ENCODE peak calls at places on chromosomes 4 and X, in six cellular contexts. One of them, this sample, is unnamed.

GRCh38 chr4:176270669-176271068 is 1.6 kb upstream of the ASB5 start:
- DNase-seq in epithelial cell of prostate: peak; percentile 97
- DNase-seq in iPS DF 6.9: no peak
- DNase-seq in CD4-positive, CD25-positive, alpha-beta regulatory T cell: no peak
- DNase-seq in neural progenitor cell: no peak
- DNase-seq in psoas muscle: peak; percentile 68
- DNase-seq in this sample: no peak

GRCh38 chr4:46329118-46329976 is 60.6 kb downstream of the GABRA2 start:
- DNase-seq in epithelial cell of prostate: peak; percentile 6
- DNase-seq in iPS DF 6.9: peak; percentile 16
- DNase-seq in CD4-positive, CD25-positive, alpha-beta regulatory T cell: no peak
- DNase-seq in neural progenitor cell: peak; percentile 78
- DNase-seq in psoas muscle: no peak
- DNase-seq in this sample: peak; percentile 5

GRCh38 chr4:165410214-165410613 is 31.4 kb downstream of the CPE start:
- DNase-seq in epithelial cell of prostate: no peak
- DNase-seq in iPS DF 6.9: no peak
- DNase-seq in CD4-positive, CD25-positive, alpha-beta regulatory T cell: no peak
- DNase-seq in neural progenitor cell: no peak
- DNase-seq in psoas muscle: no peak
- DNase-seq in this sample: no peak

GRCh38 chr4:157992038-157992706 is 180.7 kb downstream of the GASK1B start:
- DNase-seq in epithelial cell of prostate: no peak
- DNase-seq in iPS DF 6.9: peak; percentile 31
- DNase-seq in CD4-positive, CD25-positive, alpha-beta regulatory T cell: no peak
- DNase-seq in neural progenitor cell: peak; percentile 72
- DNase-seq in psoas muscle: no peak
- DNase-seq in this sample: no peak

GRCh38 chr4:8641931-8642650 is 49.5 kb downstream of the CPZ start:
- DNase-seq in epithelial cell of prostate: no peak
- DNase-seq in iPS DF 6.9: no peak
- DNase-seq in CD4-positive, CD25-positive, alpha-beta regulatory T cell: no peak
- DNase-seq in neural progenitor cell: no peak
- DNase-seq in psoas muscle: no peak
- DNase-seq in this sample: no peak

GRCh38 chr4:76429636-76430035 is 5.4 kb upstream of the SHROOM3 start:
- DNase-seq in epithelial cell of prostate: no peak
- DNase-seq in iPS DF 6.9: no peak
- DNase-seq in CD4-positive, CD25-positive, alpha-beta regulatory T cell: no peak
- DNase-seq in neural progenitor cell: no peak
- DNase-seq in psoas muscle: no peak
- DNase-seq in this sample: no peak

GRCh38 chrX:39677585-39677984 is 420.2 kb downstream of the BCOR start:
- DNase-seq in epithelial cell of prostate: no peak
- DNase-seq in iPS DF 6.9: no peak
- DNase-seq in CD4-positive, CD25-positive, alpha-beta regulatory T cell: no peak
- DNase-seq in neural progenitor cell: no peak
- DNase-seq in psoas muscle: no peak
- DNase-seq in this sample: no peak

GRCh38 chrX:42946544-42947223 is 168.7 kb upstream of the PPP1R2C start:
- DNase-seq in epithelial cell of prostate: no peak
- DNase-seq in iPS DF 6.9: no peak
- DNase-seq in CD4-positive, CD25-positive, alpha-beta regulatory T cell: no peak
- DNase-seq in neural progenitor cell: no peak
- DNase-seq in psoas muscle: no peak
- DNase-seq in this sample: no peak

GRCh38 chrX:130079824-130080406 is 30.4 kb downstream of the ELF4 start:
- DNase-seq in epithelial cell of prostate: no peak
- DNase-seq in iPS DF 6.9: no peak
- DNase-seq in CD4-positive, CD25-positive, alpha-beta regulatory T cell: peak; percentile 43
- DNase-seq in neural progenitor cell: peak; percentile 76
- DNase-seq in psoas muscle: peak; percentile 55
- DNase-seq in this sample: peak; percentile 46

GRCh38 chr4:92182006-92182735 is 121.6 kb upstream of the GRID2 start:
- DNase-seq in epithelial cell of prostate: no peak
- DNase-seq in iPS DF 6.9: no peak
- DNase-seq in CD4-positive, CD25-positive, alpha-beta regulatory T cell: no peak
- DNase-seq in neural progenitor cell: no peak
- DNase-seq in psoas muscle: no peak
- DNase-seq in this sample: no peak

GRCh38 chrX:69032601-69033000 is 132.7 kb downstream of the PJA1 start:
- DNase-seq in epithelial cell of prostate: peak; percentile 54
- DNase-seq in iPS DF 6.9: no peak
- DNase-seq in CD4-positive, CD25-positive, alpha-beta regulatory T cell: no peak
- DNase-seq in neural progenitor cell: no peak
- DNase-seq in psoas muscle: no peak
- DNase-seq in this sample: no peak

GRCh38 chrX:115968436-115969252 is 201.9 kb upstream of the AGTR2 start:
- DNase-seq in epithelial cell of prostate: no peak
- DNase-seq in iPS DF 6.9: peak; percentile 71
- DNase-seq in CD4-positive, CD25-positive, alpha-beta regulatory T cell: no peak
- DNase-seq in neural progenitor cell: peak; percentile 87
- DNase-seq in psoas muscle: peak; percentile 40
- DNase-seq in this sample: no peak

GRCh38 chr4:158769175-158769831 is 477 bp downstream of the FNIP2 start:
- DNase-seq in epithelial cell of prostate: no peak
- DNase-seq in iPS DF 6.9: no peak
- DNase-seq in CD4-positive, CD25-positive, alpha-beta regulatory T cell: peak; percentile 20
- DNase-seq in neural progenitor cell: no peak
- DNase-seq in psoas muscle: peak; percentile 53
- DNase-seq in this sample: peak; percentile 69

GRCh38 chr4:8546766-8547107 is 33.5 kb upstream of the GPR78 start:
- DNase-seq in epithelial cell of prostate: no peak
- DNase-seq in iPS DF 6.9: no peak
- DNase-seq in CD4-positive, CD25-positive, alpha-beta regulatory T cell: no peak
- DNase-seq in neural progenitor cell: no peak
- DNase-seq in psoas muscle: no peak
- DNase-seq in this sample: no peak

GRCh38 chr4:162229670-162230069 is 65.9 kb upstream of the FSTL5 start:
- DNase-seq in epithelial cell of prostate: no peak
- DNase-seq in iPS DF 6.9: no peak
- DNase-seq in CD4-positive, CD25-positive, alpha-beta regulatory T cell: no peak
- DNase-seq in neural progenitor cell: no peak
- DNase-seq in psoas muscle: no peak
- DNase-seq in this sample: no peak

GRCh38 chrX:2572740-2573139 is 72.0 kb upstream of the DHRSX start:
- DNase-seq in epithelial cell of prostate: no peak
- DNase-seq in iPS DF 6.9: no peak
- DNase-seq in CD4-positive, CD25-positive, alpha-beta regulatory T cell: no peak
- DNase-seq in neural progenitor cell: peak; percentile 22
- DNase-seq in psoas muscle: no peak
- DNase-seq in this sample: no peak

GRCh38 chr4:188214861-188215260 is 75.6 kb downstream of the TRIML1 start:
- DNase-seq in epithelial cell of prostate: no peak
- DNase-seq in iPS DF 6.9: no peak
- DNase-seq in CD4-positive, CD25-positive, alpha-beta regulatory T cell: no peak
- DNase-seq in neural progenitor cell: no peak
- DNase-seq in psoas muscle: no peak
- DNase-seq in this sample: no peak

GRCh38 chrX:38868941-38869378 is 67.7 kb downstream of the MID1IP1 start:
- DNase-seq in epithelial cell of prostate: peak; percentile 26
- DNase-seq in iPS DF 6.9: no peak
- DNase-seq in CD4-positive, CD25-positive, alpha-beta regulatory T cell: no peak
- DNase-seq in neural progenitor cell: no peak
- DNase-seq in psoas muscle: no peak
- DNase-seq in this sample: no peak

GRCh38 chrX:11381464-11381863 is 88.3 kb downstream of the AMELX start:
- DNase-seq in epithelial cell of prostate: no peak
- DNase-seq in iPS DF 6.9: peak; percentile 13
- DNase-seq in CD4-positive, CD25-positive, alpha-beta regulatory T cell: no peak
- DNase-seq in neural progenitor cell: peak; percentile 44
- DNase-seq in psoas muscle: no peak
- DNase-seq in this sample: peak; percentile 5

GRCh38 chr4:157389751-157390150 is 169.2 kb downstream of the GRIA2 start:
- DNase-seq in epithelial cell of prostate: no peak
- DNase-seq in iPS DF 6.9: no peak
- DNase-seq in CD4-positive, CD25-positive, alpha-beta regulatory T cell: no peak
- DNase-seq in neural progenitor cell: no peak
- DNase-seq in psoas muscle: no peak
- DNase-seq in this sample: no peak

GRCh38 chrX:50697691-50698090 is 116.3 kb downstream of the SHROOM4 start:
- DNase-seq in epithelial cell of prostate: peak; percentile 24
- DNase-seq in iPS DF 6.9: no peak
- DNase-seq in CD4-positive, CD25-positive, alpha-beta regulatory T cell: no peak
- DNase-seq in neural progenitor cell: no peak
- DNase-seq in psoas muscle: no peak
- DNase-seq in this sample: no peak

GRCh38 chrX:103052625-103053024 is 11.3 kb downstream of the BEX1 start:
- DNase-seq in epithelial cell of prostate: no peak
- DNase-seq in iPS DF 6.9: no peak
- DNase-seq in CD4-positive, CD25-positive, alpha-beta regulatory T cell: no peak
- DNase-seq in neural progenitor cell: no peak
- DNase-seq in psoas muscle: no peak
- DNase-seq in this sample: no peak
- H3K27ac ChIP-seq in epithelial cell of prostate: no peak overlapping the region
- H3K27ac ChIP-seq in iPS DF 6.9: no peak overlapping the region
- H3K27ac ChIP-seq in CD4-positive, CD25-positive, alpha-beta regulatory T cell: no peak overlapping the region
- H3K27ac ChIP-seq in neural progenitor cell: no peak overlapping the region
- H3K27ac ChIP-seq in psoas muscle: no peak overlapping the region
- H3K27ac ChIP-seq in this sample: no peak overlapping the region

DNA sequence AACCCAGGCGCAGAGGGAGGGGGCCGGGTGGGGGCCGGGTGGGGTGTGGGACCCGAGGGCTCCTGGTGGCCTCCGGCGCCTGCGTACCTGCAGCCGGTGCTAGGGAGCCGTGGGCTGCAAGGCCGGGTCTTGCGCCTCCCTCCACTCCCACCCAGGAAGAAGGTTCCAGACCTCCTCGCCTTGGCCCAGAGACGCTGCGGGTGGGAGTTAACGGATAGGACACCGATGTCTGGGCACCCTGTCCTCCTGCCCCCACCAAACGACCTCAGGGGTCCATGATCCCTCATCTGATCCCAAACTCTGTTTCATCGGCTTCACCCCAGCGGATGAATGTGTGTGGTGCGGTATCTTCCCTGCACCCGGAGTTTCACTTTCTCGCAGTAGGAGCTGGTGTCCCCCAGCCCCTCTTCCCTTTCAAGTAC is 927 bp downstream of the MSX1 start:
- DNase-seq in epithelial cell of prostate: no peak
- DNase-seq in iPS DF 6.9: no peak
- DNase-seq in CD4-positive, CD25-positive, alpha-beta regulatory T cell: no peak
- DNase-seq in neural progenitor cell: no peak
- DNase-seq in psoas muscle: no peak
- DNase-seq in this sample: no peak
- H3K27ac ChIP-seq in epithelial cell of prostate: no peak overlapping the region
- H3K27ac ChIP-seq in iPS DF 6.9: no peak overlapping the region
- H3K27ac ChIP-seq in CD4-positive, CD25-positive, alpha-beta regulatory T cell: no peak overlapping the region
- H3K27ac ChIP-seq in neural progenitor cell: no peak overlapping the region
- H3K27ac ChIP-seq in psoas muscle: peak overlapping the region; percentile 46
- H3K27ac ChIP-seq in this sample: peak overlapping the region; percentile 42

GRCh38 chr4:16591867-16592266 is 306.6 kb downstream of the LDB2 start:
- DNase-seq in epithelial cell of prostate: no peak
- DNase-seq in iPS DF 6.9: no peak
- DNase-seq in CD4-positive, CD25-positive, alpha-beta regulatory T cell: no peak
- DNase-seq in neural progenitor cell: peak; percentile 85
- DNase-seq in psoas muscle: no peak
- DNase-seq in this sample: peak; percentile 50

GRCh38 chr4:16596267-16596666 is 302.2 kb downstream of the LDB2 start:
- DNase-seq in epithelial cell of prostate: no peak
- DNase-seq in iPS DF 6.9: no peak
- DNase-seq in CD4-positive, CD25-positive, alpha-beta regulatory T cell: no peak
- DNase-seq in neural progenitor cell: no peak
- DNase-seq in psoas muscle: no peak
- DNase-seq in this sample: no peak

GRCh38 chr4:16588651-16589050 is 309.8 kb downstream of the LDB2 start:
- DNase-seq in epithelial cell of prostate: no peak
- DNase-seq in iPS DF 6.9: no peak
- DNase-seq in CD4-positive, CD25-positive, alpha-beta regulatory T cell: no peak
- DNase-seq in neural progenitor cell: no peak
- DNase-seq in psoas muscle: no peak
- DNase-seq in this sample: no peak

GRCh38 chr4:16588170-16588569 is 310.3 kb downstream of the LDB2 start:
- DNase-seq in epithelial cell of prostate: no peak
- DNase-seq in iPS DF 6.9: no peak
- DNase-seq in CD4-positive, CD25-positive, alpha-beta regulatory T cell: no peak
- DNase-seq in neural progenitor cell: no peak
- DNase-seq in psoas muscle: no peak
- DNase-seq in this sample: no peak

GRCh38 chr4:16590792-16591191 is 307.7 kb downstream of the LDB2 start:
- DNase-seq in epithelial cell of prostate: no peak
- DNase-seq in iPS DF 6.9: no peak
- DNase-seq in CD4-positive, CD25-positive, alpha-beta regulatory T cell: no peak
- DNase-seq in neural progenitor cell: peak; percentile 26
- DNase-seq in psoas muscle: no peak
- DNase-seq in this sample: no peak
- H3K27ac ChIP-seq in epithelial cell of prostate: no peak overlapping the region
- H3K27ac ChIP-seq in iPS DF 6.9: no peak overlapping the region
- H3K27ac ChIP-seq in CD4-positive, CD25-positive, alpha-beta regulatory T cell: no peak overlapping the region
- H3K27ac ChIP-seq in neural progenitor cell: peak overlapping the region; percentile 75
- H3K27ac ChIP-seq in psoas muscle: no peak overlapping the region
- H3K27ac ChIP-seq in this sample: no peak overlapping the region

GRCh38 chr4:64516176-64516575 is 106.9 kb upstream of the TECRL start:
- DNase-seq in epithelial cell of prostate: no peak
- DNase-seq in iPS DF 6.9: no peak
- DNase-seq in CD4-positive, CD25-positive, alpha-beta regulatory T cell: no peak
- DNase-seq in neural progenitor cell: no peak
- DNase-seq in psoas muscle: no peak
- DNase-seq in this sample: no peak

GRCh38 chr4:64520393-64520792 is 111.1 kb upstream of the TECRL start:
- DNase-seq in epithelial cell of prostate: no peak
- DNase-seq in iPS DF 6.9: no peak
- DNase-seq in CD4-positive, CD25-positive, alpha-beta regulatory T cell: no peak
- DNase-seq in neural progenitor cell: no peak
- DNase-seq in psoas muscle: no peak
- DNase-seq in this sample: no peak

GRCh38 chr4:64518600-64518999 is 109.3 kb upstream of the TECRL start:
- DNase-seq in epithelial cell of prostate: no peak
- DNase-seq in iPS DF 6.9: no peak
- DNase-seq in CD4-positive, CD25-positive, alpha-beta regulatory T cell: no peak
- DNase-seq in neural progenitor cell: no peak
- DNase-seq in psoas muscle: no peak
- DNase-seq in this sample: no peak
- H3K27ac ChIP-seq in epithelial cell of prostate: no peak overlapping the region
- H3K27ac ChIP-seq in iPS DF 6.9: no peak overlapping the region
- H3K27ac ChIP-seq in CD4-positive, CD25-positive, alpha-beta regulatory T cell: no peak overlapping the region
- H3K27ac ChIP-seq in neural progenitor cell: no peak overlapping the region
- H3K27ac ChIP-seq in psoas muscle: no peak overlapping the region
- H3K27ac ChIP-seq in this sample: no peak overlapping the region

This sample was measured in substantia nigra.